ENCODE peak calls at places on chromosomes 1 and 21, in four cellular contexts. D is GM23248, P is GM23338, E is PC-9. Q is an unnamed sample.
A peak's percentile ranks its signal among the peaks of the same experiment; 100 is the strongest.

GRCh38 chr1:234667891-234668576 is 58.1 kb upstream of the IRF2BP2 start:
- DNase-seq in D (no peak), P (no peak), E (no peak), Q (no peak)

GRCh38 chr1:115222616-115223402 is 115.2 kb downstream of the NGF start:
- DNase-seq in D (no peak), P (no peak), E (peak; percentile 29), Q (no peak)

GRCh38 chr1:161139765-161140164 is 7.3 kb upstream of the DEDD start:
- DNase-seq in D (peak; percentile 70), P (peak; percentile 81), E (peak; percentile 37), Q (peak; percentile 52)

GRCh38 chr1:114468710-114469468 is 42.1 kb downstream of the TRIM33 start:
- DNase-seq in D (peak; percentile 54), P (no peak), E (no peak), Q (no peak)

GRCh38 chr1:233609926-233610325 is 4.0 kb upstream of the KCNK1 start:
- DNase-seq in D (no peak), P (no peak), E (no peak), Q (no peak)

GRCh38 chr1:178612261-178612660 is 99.4 kb downstream of the TEX35 start:
- DNase-seq in D (peak; percentile 70), P (no peak), E (no peak), Q (no peak)

GRCh38 chr1:8211620-8212442 is 106.1 kb upstream of the SLC45A1 start:
- DNase-seq in D (peak; percentile 98), P (peak; percentile 43), E (peak; percentile 84), Q (no peak)

GRCh38 chr1:22808186-22808845 is 97.7 kb downstream of the EPHB2 start:
- DNase-seq in D (peak; percentile 95), P (no peak), E (peak; percentile 29), Q (no peak)

GRCh38 chr1:95035536-95035935 is 37.2 kb downstream of the ALG14 start:
- DNase-seq in D (peak; percentile 93), P (no peak), E (no peak), Q (no peak)

GRCh38 chr1:96361251-96361856 is 360.2 kb upstream of the PTBP2 start:
- DNase-seq in D (no peak), P (no peak), E (no peak), Q (no peak)

GRCh38 chr1:169513208-169513607 is 27.5 kb upstream of the SLC19A2 start:
- DNase-seq in D (peak; percentile 33), P (no peak), E (no peak), Q (no peak)

GRCh38 chr1:207892764-207893163 is 18.2 kb downstream of the CD34 start:
- DNase-seq in D (no peak), P (no peak), E (no peak), Q (no peak)

GRCh38 chr1:119324198-119324597 is 44.4 kb upstream of the HAO2 start:
- DNase-seq in D (no peak), P (no peak), E (no peak), Q (no peak)

GRCh38 chr21:30268608-30269197 is 14.0 kb downstream of the KRTAP24-1 start:
- DNase-seq in D (peak; percentile 2), P (peak; percentile 83), E (no peak), Q (peak; percentile 8)

GRCh38 chr1:103931891-103932290 is 182.2 kb downstream of the AMY1C start:
- DNase-seq in D (no peak), P (no peak), E (no peak), Q (no peak)

GRCh38 chr21:45103966-45104520 is 29.7 kb downstream of the ADARB1 start:
- DNase-seq in D (no peak), P (no peak), E (no peak), Q (no peak)

GRCh38 chr1:68826861-68827260 is 330.0 kb upstream of the DEPDC1 start:
- DNase-seq in D (no peak), P (no peak), E (no peak), Q (no peak)

GRCh38 chr1:52530563-52531144 is 22.2 kb downstream of the TUT4 start:
- DNase-seq in D (no peak), P (no peak), E (no peak), Q (no peak)

GRCh38 chr1:12387641-12388040 is 157.8 kb downstream of the VPS13D start:
- DNase-seq in D (no peak), P (no peak), E (no peak), Q (no peak)

GRCh38 chr1:175514309-175515001 is 228.9 kb downstream of the TNR start:
- DNase-seq in D (peak; percentile 7), P (no peak), E (no peak), Q (no peak)

GRCh38 chr1:27522860-27523665 is 33.1 kb upstream of the WASF2 start:
- DNase-seq in D (peak; percentile 52), P (peak; percentile 74), E (no peak), Q (peak; percentile 65)

GRCh38 chr1:119010201-119010600 is 22.1 kb upstream of the TBX15 start:
- DNase-seq in D (peak; percentile 53), P (no peak), E (no peak), Q (no peak)

GRCh38 chr1:231418741-231419107 is 3.4 kb downstream of the EGLN1 start:
- DNase-seq in D (no peak), P (no peak), E (no peak), Q (no peak)

GRCh38 chr1:231420299-231420958 is 1.7 kb downstream of the EGLN1 start:
- DNase-seq in D (peak; percentile 34), P (peak; percentile 22), E (no peak), Q (peak; percentile 56)

GRCh38 chr1:231418101-231418740 is 3.9 kb downstream of the EGLN1 start:
- DNase-seq in D (peak; percentile 26), P (no peak), E (no peak), Q (no peak)

GRCh38 chr1:231419738-231420298 is 2.3 kb downstream of the EGLN1 start:
- DNase-seq in D (peak; percentile 46), P (no peak), E (no peak), Q (peak; percentile 12)

DNA sequence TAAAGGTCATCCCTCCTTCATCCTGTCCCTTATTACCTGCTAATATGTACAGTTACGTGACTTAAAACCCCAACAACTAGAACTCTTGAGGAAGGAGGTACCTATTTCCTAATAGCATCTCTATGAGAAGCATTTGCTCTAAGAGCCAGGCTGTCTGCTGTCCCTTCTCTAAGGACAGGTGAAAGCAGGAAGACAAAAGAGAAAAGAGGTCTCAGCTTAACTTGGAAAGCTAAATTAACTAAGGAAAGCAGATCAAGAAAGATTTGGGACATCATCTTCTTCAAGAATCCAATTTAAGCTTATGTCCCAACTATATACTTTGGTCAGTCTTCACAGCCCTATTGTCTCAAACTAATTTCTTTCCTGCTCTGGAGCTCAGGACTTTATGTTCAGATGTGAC is 2.9 kb downstream of the EGLN1 start:
- DNase-seq in D (no peak), P (no peak), E (no peak), Q (peak; percentile 15)
- H3K4me1 ChIP-seq in D (peaks cover 31% of the 10 kb centered on the region), P (peaks cover 23% of the 10 kb centered on the region), E (peaks cover 44% of the 10 kb centered on the region), Q (peaks cover 37% of the 10 kb centered on the region)

GRCh38 chr1:109923131-109923945 is 12.7 kb downstream of the CSF1 start:
- DNase-seq in D (peak; percentile 26), P (peak; percentile 83), E (no peak), Q (peak; percentile 13)
- H3K9me2 ChIP-seq in D (no peaks in the 10 kb centered on the region), P (no peaks in the 10 kb centered on the region), E (no peaks in the 10 kb centered on the region), Q (no peaks in the 10 kb centered on the region)

GRCh38 chr1:17875171-17875881 is 120.2 kb downstream of the ACTL8 start:
- DNase-seq in D (peak; percentile 88), P (no peak), E (no peak), Q (no peak)

GRCh38 chr1:17874231-17874630 is 119.1 kb downstream of the ACTL8 start:
- DNase-seq in D (peak; percentile 86), P (no peak), E (peak; percentile 33), Q (no peak)

GRCh38 chr1:17873007-17873675 is 118.0 kb downstream of the ACTL8 start:
- DNase-seq in D (no peak), P (no peak), E (no peak), Q (no peak)

GRCh38 chr1:17875882-17876280 is 120.7 kb downstream of the ACTL8 start:
- DNase-seq in D (peak; percentile 70), P (no peak), E (no peak), Q (no peak)

DNA sequence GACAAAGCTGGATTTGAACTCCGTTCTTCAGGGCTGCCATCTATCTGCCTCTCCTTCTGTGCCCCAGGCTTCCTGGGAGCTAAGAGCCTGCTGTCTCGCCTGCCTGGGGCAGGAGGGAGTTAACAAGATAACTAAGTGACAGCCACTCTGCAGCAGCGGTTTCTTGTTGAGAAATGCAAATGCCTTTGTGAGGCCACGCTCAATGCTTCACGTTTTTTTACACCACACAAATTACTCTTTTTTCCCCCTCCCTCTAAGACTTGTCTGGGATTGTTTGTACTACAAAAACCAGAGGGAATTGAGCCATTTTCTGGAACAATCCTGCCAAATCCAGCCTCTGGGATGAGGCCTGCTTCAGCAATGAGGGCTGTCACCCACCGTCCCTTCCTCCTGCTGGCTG is 119.5 kb downstream of the ACTL8 start:
- DNase-seq in D (peak; percentile 89), P (peak; percentile 25), E (peak; percentile 33), Q (no peak)
- H3K27ac ChIP-seq in D (peak overlapping the region; percentile 93), P (no peak overlapping the region), E (peak overlapping the region; percentile 26), Q (no peak overlapping the region)

DNA sequence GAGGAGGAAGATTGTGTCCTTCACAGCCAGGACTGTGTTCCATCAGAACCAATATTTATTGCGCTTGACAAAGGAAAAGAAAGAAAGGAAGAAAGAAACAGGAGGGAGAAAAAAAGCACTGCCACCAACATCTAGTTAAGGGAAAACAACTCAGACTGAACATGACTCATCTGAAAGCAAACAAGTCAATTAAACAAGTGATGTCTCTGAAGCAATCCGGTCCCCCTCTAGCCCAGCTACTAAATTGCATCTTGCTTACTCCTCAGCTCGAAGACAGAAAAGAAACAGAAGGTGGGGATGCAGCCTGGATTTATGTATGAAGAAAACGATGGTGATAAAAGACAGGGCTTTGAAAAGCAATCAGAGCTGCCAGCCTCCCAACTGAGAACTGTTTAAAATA is 188.2 kb downstream of the OMA1 start:
- DNase-seq in D (peak; percentile 31), P (peak; percentile 17), E (no peak), Q (no peak)
- H3K4me1 ChIP-seq in D (no peaks in the 10 kb centered on the region), P (peaks cover 16% of the 10 kb centered on the region), E (no peaks in the 10 kb centered on the region), Q (no peaks in the 10 kb centered on the region)

DNA sequence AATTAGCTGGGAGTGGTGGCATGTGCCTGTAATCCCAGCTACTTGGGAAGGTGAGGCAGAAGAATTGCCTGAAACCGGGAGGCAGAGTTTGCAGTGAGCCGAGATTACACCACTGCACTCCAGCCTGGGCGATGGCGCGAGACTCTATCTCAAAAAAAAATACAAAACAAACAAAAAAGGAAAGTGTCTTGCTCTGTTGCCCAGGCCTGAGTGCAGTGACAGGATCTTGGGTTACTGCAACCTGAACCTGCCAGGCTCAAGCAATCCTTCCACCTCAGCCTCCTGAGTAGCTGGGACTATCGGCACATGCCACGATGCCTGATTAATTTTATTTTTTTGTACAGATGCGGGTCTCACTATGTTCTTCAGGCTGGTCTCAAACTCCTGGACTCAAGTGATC is 33.3 kb downstream of the DEGS1 start:
- DNase-seq in D (no peak), P (no peak), E (no peak), Q (no peak)
- H3K9me2 ChIP-seq in D (no peaks in the 10 kb centered on the region), P (no peaks in the 10 kb centered on the region), E (no peaks in the 10 kb centered on the region), Q (no peaks in the 10 kb centered on the region)

DNA sequence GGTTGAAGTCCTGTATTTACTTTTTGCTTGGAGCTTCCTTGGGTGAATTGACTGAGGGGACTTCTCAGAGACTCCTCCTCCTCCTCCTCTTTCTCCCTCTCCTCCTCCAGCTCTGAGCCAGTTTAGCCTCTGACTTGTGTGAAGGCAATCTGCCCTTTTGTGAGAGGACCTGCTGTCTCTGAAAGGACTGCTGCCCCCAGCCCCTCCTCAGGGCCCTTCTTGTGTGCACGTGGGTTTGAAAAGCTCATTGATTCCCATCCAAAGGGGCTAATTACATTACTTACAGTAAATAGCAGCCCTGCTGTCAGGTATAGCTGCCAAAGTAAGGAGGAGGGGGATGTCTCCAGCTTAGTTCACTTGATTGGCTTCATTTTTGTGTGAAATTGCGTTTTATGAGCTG is 2.0 kb upstream of the LHX9 start:
- DNase-seq in D (no peak), P (peak; percentile 20), E (no peak), Q (no peak)
- H3K27ac ChIP-seq in D (no peak overlapping the region), P (no peak overlapping the region), E (no peak overlapping the region), Q (no peak overlapping the region)